ENCODE peak calls at places on chromosome 13, in four cellular contexts. J is ascending aorta, F is choroid plexus epithelial cell, V is fibroblast of lung. O is an unnamed sample.

GRCh38 chr13:94609196-94609595 is 7.5 kb downstream of the GPR180 start:
- DNase-seq in J (no peak), V (no peak), F (no peak), O (no peak)

GRCh38 chr13:28865312-28865711 is 45.2 kb downstream of the MTUS2 start:
- DNase-seq in F (no peak), J (no peak), V (no peak), O (no peak)

GRCh38 chr13:51148952-51149573 is 38.0 kb upstream of the C13orf42 start:
- DNase-seq in V (peak), J (no peak), F (peak), O (peak)

GRCh38 chr13:85798999-85799646 is at the start of gene SLITRK6:
- DNase-seq in V (peak), J (no peak), F (peak), O (no peak)

GRCh38 chr13:93146584-93147292 is 79.9 kb upstream of the GPC6 start:
- DNase-seq in F (peak), J (no peak), V (peak), O (peak)

GRCh38 chr13:63551731-63552130 is 2136.1 kb upstream of the PCDH20 start:
- DNase-seq in J (no peak), V (no peak), F (no peak), O (no peak)

GRCh38 chr13:46165485-46166220 is 16.3 kb downstream of the LCP1 start:
- DNase-seq in J (no peak), F (peak), V (peak), O (peak)

GRCh38 chr13:99161512-99161911 is 39.1 kb upstream of the UBAC2 start:
- DNase-seq in F (no peak), V (no peak), J (no peak), O (no peak)

GRCh38 chr13:72253754-72254153 is 386.8 kb upstream of the DACH1 start:
- DNase-seq in J (no peak), F (no peak), V (no peak), O (no peak)

GRCh38 chr13:99542788-99543406 is 41.6 kb downstream of the TM9SF2 start:
- DNase-seq in J (no peak), V (no peak), F (no peak), O (no peak)

GRCh38 chr13:32443111-32443510 is 15.2 kb upstream of the N4BP2L1 start:
- DNase-seq in F (peak), V (no peak), J (no peak), O (peak)

GRCh38 chr13:108095036-108095435 is 120.3 kb downstream of the LIG4 start:
- DNase-seq in F (no peak), V (no peak), J (no peak), O (no peak)

GRCh38 chr13:32309812-32310706 is 5.1 kb downstream of the ZAR1L start:
- DNase-seq in F (peak), V (peak), J (no peak), O (peak)

GRCh38 chr13:101514695-101515275 is 62.3 kb downstream of the ITGBL1 start:
- DNase-seq in F (peak), V (peak), J (no peak), O (peak)

GRCh38 chr13:114004416-114005205 is 30.7 kb upstream of the C13orf46 start:
- DNase-seq in J (peak), F (peak), V (peak), O (peak)

GRCh38 chr13:27924529-27925141 is 4.8 kb downstream of the PDX1 start:
- DNase-seq in V (no peak), F (no peak), J (no peak), O (no peak)

GRCh38 chr13:100537951-100538462 is 50.6 kb downstream of the GGACT start:
- DNase-seq in F (no peak), V (no peak), J (no peak), O (no peak)

GRCh38 chr13:46684287-46685001 is 112.5 kb downstream of the ESD start:
- DNase-seq in J (no peak), V (peak), F (peak), O (peak)

GRCh38 chr13:77815330-77815729 is 103.3 kb downstream of the EDNRB start:
- DNase-seq in J (no peak), V (no peak), F (no peak), O (no peak)

GRCh38 chr13:27137759-27138158 is 33.9 kb downstream of the USP12 start:
- DNase-seq in F (peak), V (no peak), J (no peak), O (no peak)

GRCh38 chr13:109781384-109782065 is 4.9 kb downstream of the IRS2 start:
- DNase-seq in V (peak), F (no peak), J (no peak), O (peak)

GRCh38 chr13:27960362-27961226 is 8.5 kb downstream of the CDX2 start:
- DNase-seq in J (no peak), V (no peak), F (peak), O (peak)

GRCh38 chr13:59677966-59678814 is 485.5 kb downstream of the DIAPH3 start:
- DNase-seq in V (peak), F (peak), J (no peak), O (peak)

GRCh38 chr13:36787181-36787580 is 31.8 kb upstream of the RFXAP start:
- DNase-seq in V (no peak), J (no peak), F (no peak), O (no peak)

GRCh38 chr13:35695411-35695810 is 218.9 kb upstream of the MAB21L1 start:
- DNase-seq in V (no peak), J (no peak), F (no peak), O (no peak)

GRCh38 chr13:40490086-40490723 is 176.2 kb downstream of the FOXO1 start:
- DNase-seq in J (peak), F (no peak), V (no peak), O (no peak)

GRCh38 chr13:106471957-106472543 is 63.4 kb downstream of the EFNB2 start:
- DNase-seq in F (peak), V (peak), J (peak), O (peak)

GRCh38 chr13:97567510-97568243 is 133.7 kb downstream of the RAP2A start:
- DNase-seq in V (peak), F (peak), J (peak), O (peak)

GRCh38 chr13:79686441-79686840 is 205.5 kb downstream of the NDFIP2 start:
- DNase-seq in J (no peak), V (no peak), F (no peak), O (no peak)

GRCh38 chr13:78977311-78977710 is 318.4 kb upstream of the OBI1 start:
- DNase-seq in F (no peak), V (no peak), J (no peak), O (no peak)

GRCh38 chr13:30991922-30992321 is 59.5 kb downstream of the TEX26 start:
- DNase-seq in J (no peak), V (no peak), F (no peak), O (no peak)

GRCh38 chr13:113926301-113926761 is 47.5 kb downstream of the C13orf46 start:
- DNase-seq in V (no peak), F (peak), J (peak), O (peak)

GRCh38 chr13:75135325-75135825 is 346.6 kb downstream of the TBC1D4 start:
- DNase-seq in F (peak), V (peak), J (no peak), O (peak)

DNA sequence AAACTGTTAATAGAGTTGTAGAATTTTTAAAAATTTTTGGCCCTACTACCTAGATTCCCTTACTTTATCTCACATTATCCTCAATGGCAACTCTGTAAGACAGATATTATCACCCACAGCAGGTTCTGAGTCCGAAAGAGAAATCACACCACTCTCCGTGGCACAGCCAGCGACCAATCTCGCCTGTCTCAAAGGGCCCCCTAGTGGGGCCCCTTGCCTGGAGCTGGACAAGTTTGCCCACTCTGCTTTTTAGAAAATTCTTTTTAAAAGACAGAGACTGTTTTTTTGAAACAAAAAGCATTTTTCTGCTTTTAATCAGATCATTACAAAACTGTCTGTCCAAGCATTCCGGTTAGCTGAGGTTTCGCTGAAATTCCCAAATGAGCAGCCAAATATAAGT is 21.7 kb downstream of the PHF11 start:
- DNase-seq in F (peak), J (no peak), V (no peak), O (peak)
- TF ChIP-seq CTCF in F (peak), J (no peak), V (peak), O (peak)

DNA sequence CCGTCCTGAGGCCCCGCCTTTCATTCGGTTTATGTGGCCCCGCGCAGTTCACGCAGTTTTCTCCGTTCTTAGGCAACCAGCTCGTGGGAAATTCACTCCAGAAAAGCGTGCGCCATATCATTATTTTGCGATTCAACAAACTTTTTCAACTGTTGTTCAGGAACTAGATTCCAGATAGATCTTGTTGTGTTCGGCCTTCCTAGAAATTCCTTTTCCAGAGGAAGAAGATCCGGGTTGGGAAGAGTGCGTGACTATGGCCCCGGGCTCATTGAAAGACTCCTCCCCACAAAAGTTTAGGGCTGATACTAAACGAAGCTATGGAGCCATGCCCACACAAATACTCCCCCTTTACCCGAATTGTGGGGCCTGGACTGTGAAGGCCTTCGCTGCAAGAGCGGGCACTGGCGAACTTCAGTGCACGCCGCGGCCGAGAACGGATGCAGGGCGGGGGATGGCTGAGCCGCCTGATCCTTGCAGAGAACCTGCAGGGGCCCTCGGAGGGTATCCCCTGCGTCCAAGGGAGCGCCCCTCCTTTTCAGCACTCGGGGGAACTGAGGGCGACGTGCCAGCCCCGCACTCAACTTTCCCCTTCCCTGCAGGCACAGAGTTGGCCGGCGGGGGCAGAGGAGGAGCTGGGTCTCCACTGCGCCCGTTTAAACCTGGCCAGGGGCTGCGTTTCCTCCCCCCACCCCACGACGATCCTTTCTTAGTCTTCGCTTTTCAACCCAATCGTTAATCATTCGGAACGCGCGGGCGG is 904 bp upstream of the SOX1 start:
- DNase-seq in V (no peak), F (no peak), J (no peak), O (no peak)
- H3K4me3 ChIP-seq in V (no peak), F (no peak), J (peak), O (no peak)

DNA sequence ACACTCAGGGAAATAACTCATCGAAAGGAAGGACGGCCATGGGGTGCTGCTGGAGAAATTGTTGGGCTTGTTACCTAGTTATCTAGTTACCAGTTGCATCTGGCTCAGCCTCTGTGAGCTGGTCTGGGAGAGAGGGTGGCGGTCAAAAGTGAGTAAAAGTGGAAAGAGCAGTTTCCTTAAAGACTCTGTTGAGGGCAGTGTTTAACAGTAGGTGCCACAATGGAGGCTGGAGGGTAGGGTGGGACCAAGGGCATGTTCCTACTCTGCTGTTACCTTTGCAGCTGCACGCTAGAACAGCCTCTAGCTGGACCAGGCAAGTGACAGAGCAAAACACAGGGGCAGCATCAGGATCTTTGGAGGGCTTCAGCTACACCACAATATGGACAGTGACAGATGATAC is 228.8 kb upstream of the STARD13 start:
- DNase-seq in F (no peak), V (no peak), J (no peak), O (no peak)
- TF ChIP-seq CTCF in F (no peak), V (no peak), J (no peak), O (no peak)

DNA sequence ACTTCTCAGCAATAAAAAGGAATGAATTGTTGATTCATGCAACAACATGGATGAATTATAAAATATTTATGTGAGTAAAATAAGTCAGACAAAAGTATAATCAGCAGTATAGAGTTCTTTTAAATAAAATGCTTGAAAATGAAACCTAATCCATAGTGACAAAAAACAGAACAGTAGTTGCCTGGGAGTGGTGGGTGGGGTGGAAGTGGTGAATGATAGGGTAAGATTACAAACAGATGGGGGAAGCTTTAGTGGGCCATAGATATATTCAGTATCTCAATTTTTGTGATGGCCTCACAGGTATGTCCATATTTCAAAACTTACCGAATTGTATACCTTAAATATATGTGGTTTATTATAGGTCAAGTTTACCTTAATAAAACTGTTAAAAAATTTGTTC is 124.9 kb upstream of the UBL3 start:
- DNase-seq in F (no peak), V (no peak), J (no peak), O (no peak)
- H3K4me3 ChIP-seq in F (no peak), V (no peak), J (no peak), O (no peak)

DNA sequence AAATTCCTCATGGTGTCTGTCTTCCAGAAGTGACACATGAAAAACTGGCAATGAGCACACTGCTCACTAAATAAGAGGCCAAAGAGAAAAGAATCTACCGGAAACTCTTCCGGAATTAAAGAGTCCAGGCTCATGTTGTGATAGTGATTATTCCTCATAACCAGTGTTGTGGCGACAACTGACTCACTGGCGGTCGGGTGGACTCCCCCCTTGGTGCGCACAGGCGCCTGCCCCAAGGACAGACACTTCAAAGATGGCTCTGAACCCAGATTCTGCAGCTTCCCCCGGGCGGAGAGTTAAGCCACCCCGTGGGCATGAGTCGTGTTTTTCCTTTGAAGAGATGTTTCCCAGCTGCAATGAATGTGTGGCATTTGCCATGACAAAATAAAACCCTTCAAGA is 10.3 kb downstream of the IL17D start:
- DNase-seq in V (peak), F (peak), J (peak), O (no peak)
- TF ChIP-seq CTCF in V (no peak), F (no peak), J (no peak), O (no peak)

DNA sequence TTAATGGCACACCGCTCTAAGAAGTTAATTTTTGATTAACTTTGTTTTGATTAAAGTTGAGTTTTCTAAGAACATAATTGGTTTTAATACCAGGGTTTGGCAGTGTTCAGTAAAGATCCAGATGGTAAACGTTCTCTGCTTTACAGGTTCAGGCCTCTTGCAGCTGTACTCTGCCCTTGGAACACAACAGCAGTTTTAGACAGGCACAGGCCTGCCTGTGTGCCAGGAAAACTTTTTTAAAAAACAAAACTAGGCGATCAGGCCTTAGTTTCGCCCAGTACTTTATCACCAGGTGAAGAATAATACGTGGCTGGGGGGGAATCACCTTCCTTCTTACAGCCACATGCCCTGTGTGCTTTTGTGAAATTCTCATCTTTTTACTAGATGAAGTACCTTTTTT is 38.0 kb upstream of the TEX29 start:
- DNase-seq in J (no peak), V (no peak), F (peak), O (no peak)
- H3K4me3 ChIP-seq in J (no peak), V (no peak), F (no peak), O (no peak)